ENCODE peak calls at places on chromosomes 16 and 17, in four cellular contexts. N, O, E and H are unnamed samples.
A peak's percentile ranks its signal among the peaks of the same experiment; 100 is the strongest.

GRCh38 chr17:68910256-68910705 is 44.9 kb downstream of the ABCA8 start:
- DNase-seq in N (peak; percentile 53), O (no peak), E (no peak), H (peak; percentile 95)

GRCh38 chr17:74245818-74246204 is 28.2 kb upstream of the DNAI2 start:
- DNase-seq in N (no peak), O (no peak), E (no peak), H (no peak)

GRCh38 chr17:21419299-21420239 is 43.4 kb downstream of the KCNJ12 start:
- DNase-seq in N (no peak), O (no peak), E (no peak), H (no peak)

GRCh38 chr17:2085648-2085949 is 30.7 kb downstream of the HIC1 start:
- DNase-seq in N (peak; percentile 73), O (no peak), E (no peak), H (no peak)

GRCh38 chr16:89784409-89784808 is 32.0 kb downstream of the FANCA start:
- DNase-seq in N (no peak), O (no peak), E (no peak), H (no peak)

GRCh38 chr16:48317614-48318013 is 67.6 kb downstream of the SIAH1 start:
- DNase-seq in N (no peak), O (no peak), E (no peak), H (no peak)

GRCh38 chr17:67281736-67282135 is 36.7 kb upstream of the HELZ start:
- DNase-seq in N (no peak), O (no peak), E (no peak), H (peak; percentile 23)

GRCh38 chr17:50203086-50203485 is 1.7 kb upstream of the COL1A1 start:
- DNase-seq in N (no peak), O (no peak), E (no peak), H (no peak)

GRCh38 chr17:35972945-35973332 is 8.4 kb downstream of the CCL16 start:
- DNase-seq in N (no peak), O (no peak), E (no peak), H (no peak)

GRCh38 chr16:78458588-78458987 is 359.1 kb downstream of the WWOX start:
- DNase-seq in N (no peak), O (no peak), E (no peak), H (peak; percentile 3)

GRCh38 chr17:37182786-37183185 is 193.0 kb upstream of the C17orf78 start:
- DNase-seq in N (no peak), O (no peak), E (no peak), H (no peak)

GRCh38 chr17:70369296-70369855 is 200.0 kb downstream of the KCNJ2 start:
- DNase-seq in N (no peak), O (no peak), E (no peak), H (no peak)

GRCh38 chr17:80499961-80500665 is 23.7 kb upstream of the NPTX1 start:
- DNase-seq in N (no peak), O (no peak), E (no peak), H (peak; percentile 25)

GRCh38 chr17:7235693-7236665 is 1.7 kb upstream of the DVL2 start:
- DNase-seq in N (no peak), O (no peak), E (no peak), H (no peak)

GRCh38 chr17:27544350-27545131 is 86.4 kb upstream of the LGALS9 start:
- DNase-seq in N (no peak), O (no peak), E (no peak), H (no peak)

GRCh38 chr16:68236804-68237242 is 896 bp upstream of the ESRP2 start:
- DNase-seq in N (no peak), O (no peak), E (no peak), H (no peak)

GRCh38 chr17:54980372-54980771 is 11.8 kb downstream of the STXBP4 start:
- DNase-seq in N (no peak), O (no peak), E (no peak), H (no peak)

GRCh38 chr17:77840576-77841160 is 117.8 kb upstream of the TNRC6C start:
- DNase-seq in N (peak; percentile 33), O (no peak), E (no peak), H (no peak)

GRCh38 chr17:48453447-48453846 is 23.4 kb upstream of the SKAP1 start:
- DNase-seq in N (no peak), O (no peak), E (no peak), H (no peak)

GRCh38 chr16:922051-922450 is 48.7 kb downstream of the LMF1 start:
- DNase-seq in N (peak; percentile 34), O (no peak), E (no peak), H (no peak)

GRCh38 chr16:50644730-50645129 is 36.4 kb downstream of the SNX20 start:
- DNase-seq in N (no peak), O (no peak), E (no peak), H (no peak)

GRCh38 chr16:10566613-10567012 is 13.8 kb downstream of the EMP2 start:
- DNase-seq in N (no peak), O (no peak), E (no peak), H (no peak)

GRCh38 chr16:79533292-79533691 is 67.2 kb downstream of the MAF start:
- DNase-seq in N (no peak), O (no peak), E (no peak), H (no peak)

GRCh38 chr16:56246051-56246817 is 54.9 kb downstream of the GNAO1 start:
- DNase-seq in N (no peak), O (no peak), E (no peak), H (no peak)

GRCh38 chr17:56665864-56666263 is 72.4 kb downstream of the NOG start:
- DNase-seq in N (no peak), O (no peak), E (no peak), H (peak; percentile 46)

GRCh38 chr17:80421381-80422090 is 6.6 kb downstream of the ENDOV start:
- DNase-seq in N (peak; percentile 54), O (no peak), E (no peak), H (no peak)

GRCh38 chr16:74841904-74842303 is 67.3 kb upstream of the FA2H start:
- DNase-seq in N (no peak), O (no peak), E (no peak), H (peak; percentile 8)

GRCh38 chr17:22704674-22705073 is 1012.4 kb downstream of the KCNJ18 start:
- DNase-seq in N (no peak), O (no peak), E (no peak), H (no peak)

GRCh38 chr17:75350706-75351105 is 54.8 kb downstream of the GRB2 start:
- DNase-seq in N (no peak), O (no peak), E (no peak), H (no peak)

GRCh38 chr17:66184392-66184791 is 7.5 kb downstream of the CEP112 start:
- DNase-seq in N (no peak), O (no peak), E (no peak), H (no peak)

GRCh38 chr17:59365383-59365981 is 34.0 kb downstream of the YPEL2 start:
- DNase-seq in N (no peak), O (no peak), E (peak; percentile 53), H (peak; percentile 73)

GRCh38 chr16:86307518-86307903 is 202.8 kb upstream of the FOXF1 start:
- DNase-seq in N (no peak), O (no peak), E (no peak), H (no peak)

GRCh38 chr17:50946891-50947843 is 81.0 kb upstream of the TOB1 start:
- DNase-seq in N (peak; percentile 52), O (no peak), E (no peak), H (no peak)

GRCh38 chr16:50836121-50836541 is 94.2 kb downstream of the CYLD start:
- DNase-seq in N (no peak), O (no peak), E (no peak), H (no peak)

GRCh38 chr17:70344356-70345060 is 175.2 kb downstream of the KCNJ2 start:
- DNase-seq in N (no peak), O (no peak), E (no peak), H (no peak)

GRCh38 chr16:69481901-69482341 is 57.5 kb downstream of the CYB5B start:
- DNase-seq in N (peak; percentile 97), O (no peak), E (no peak), H (no peak)

GRCh38 chr17:5516060-5516792 is 29.9 kb downstream of the MIS12 start:
- DNase-seq in N (no peak), O (no peak), E (no peak), H (no peak)

GRCh38 chr17:8153550-8153956 is 1.3 kb upstream of the PER1 start:
- DNase-seq in N (peak; percentile 88), O (no peak), E (peak; percentile 58), H (peak; percentile 58)

GRCh38 chr17:29582254-29582765 is 7.1 kb downstream of the GIT1 start:
- DNase-seq in N (no peak), O (no peak), E (no peak), H (peak; percentile 55)